ENCODE peak calls at places on chromosomes 6 and 20, in eight cellular contexts. R, O, G, T, H, Q, E and A are unnamed samples.

GRCh38 chr20:48901326-48901725 is 20.2 kb upstream of the ARFGEF2 start:
- DNase-seq in R (no peak), O (no peak), G (no peak), T (no peak), H (no peak), Q (no peak), E (no peak), A (peak)

GRCh38 chr6:29976588-29977424 is 34.5 kb downstream of the HLA-A start:
- DNase-seq in R (peak), O (peak), G (peak), T (peak), H (peak), Q (peak), E (peak), A (peak)

GRCh38 chr20:32651537-32651936 is 22.2 kb downstream of the C20orf203 start:
- DNase-seq in R (no peak), O (no peak), G (no peak), T (no peak), H (no peak), Q (no peak), E (no peak), A (no peak)

GRCh38 chr6:75932067-75932466 is 140.4 kb downstream of the IMPG1 start:
- DNase-seq in R (no peak), O (peak), G (peak), T (no peak), H (peak), Q (peak), E (peak), A (peak)

GRCh38 chr6:162917506-162917905 is 189.7 kb downstream of the PACRG start:
- DNase-seq in R (no peak), O (no peak), G (no peak), T (no peak), H (no peak), Q (no peak), E (no peak), A (no peak)

GRCh38 chr6:111565316-111566221 is 40.1 kb downstream of the TRAF3IP2 start:
- DNase-seq in R (no peak), O (no peak), G (no peak), T (peak), H (peak), Q (no peak), E (peak), A (no peak)

GRCh38 chr6:167079853-167080297 is 43.0 kb upstream of the CCR6 start:
- DNase-seq in R (no peak), O (no peak), G (no peak), T (no peak), H (peak), Q (no peak), E (no peak), A (peak)

GRCh38 chr6:158566207-158566818 is 6.4 kb downstream of the TMEM181 start:
- DNase-seq in R (no peak), O (no peak), G (no peak), T (no peak), H (no peak), Q (no peak), E (no peak), A (no peak)

GRCh38 chr20:16059841-16060240 is 513.4 kb downstream of the KIF16B start:
- DNase-seq in R (no peak), O (no peak), G (no peak), T (no peak), H (no peak), Q (no peak), E (no peak), A (no peak)

GRCh38 chr6:39416026-39416425 is 93.5 kb upstream of the KCNK16 start:
- DNase-seq in R (no peak), O (no peak), G (no peak), T (no peak), H (no peak), Q (no peak), E (no peak), A (peak)

GRCh38 chr6:13486679-13487121 is 700 bp downstream of the GFOD1 start:
- DNase-seq in R (peak), O (peak), G (peak), T (no peak), H (peak), Q (peak), E (peak), A (peak)

GRCh38 chr6:20444786-20445271 is 43.1 kb downstream of the E2F3 start:
- DNase-seq in R (no peak), O (no peak), G (no peak), T (no peak), H (no peak), Q (no peak), E (no peak), A (no peak)

GRCh38 chr6:161035981-161036263 is 44.4 kb downstream of the MAP3K4 start:
- DNase-seq in R (no peak), O (no peak), G (no peak), T (no peak), H (no peak), Q (no peak), E (no peak), A (no peak)

GRCh38 chr6:131135244-131136020 is at the start of gene AKAP7:
- DNase-seq in R (peak), O (peak), G (peak), T (no peak), H (peak), Q (peak), E (peak), A (no peak)

GRCh38 chr6:15439410-15440022 is 193.6 kb downstream of the JARID2 start:
- DNase-seq in R (no peak), O (no peak), G (peak), T (no peak), H (no peak), Q (peak), E (no peak), A (no peak)

GRCh38 chr6:10316327-10316726 is 98.5 kb downstream of the TFAP2A start:
- DNase-seq in R (no peak), O (peak), G (peak), T (no peak), H (no peak), Q (peak), E (no peak), A (peak)

GRCh38 chr20:25223179-25223661 is 24.7 kb upstream of the PYGB start:
- DNase-seq in R (peak), O (no peak), G (peak), T (no peak), H (no peak), Q (no peak), E (peak), A (no peak)

GRCh38 chr6:25239059-25239458 is 40.1 kb upstream of the CARMIL1 start:
- DNase-seq in R (no peak), O (no peak), G (peak), T (no peak), H (no peak), Q (no peak), E (no peak), A (no peak)

GRCh38 chr20:9051508-9051907 is 17.4 kb upstream of the PLCB4 start:
- DNase-seq in R (no peak), O (no peak), G (peak), T (no peak), H (no peak), Q (no peak), E (peak), A (no peak)

GRCh38 chr20:57332105-57333089 is 2.8 kb downstream of the SPO11 start:
- DNase-seq in R (no peak), O (no peak), G (no peak), T (no peak), H (no peak), Q (no peak), E (no peak), A (no peak)

GRCh38 chr6:57173886-57174510 is 1.9 kb downstream of the BAG2 start:
- DNase-seq in R (no peak), O (no peak), G (peak), T (no peak), H (no peak), Q (no peak), E (peak), A (no peak)

GRCh38 chr20:4134861-4135379 is 119.6 kb upstream of the RNF24 start:
- DNase-seq in R (no peak), O (no peak), G (no peak), T (no peak), H (no peak), Q (no peak), E (peak), A (no peak)

GRCh38 chr20:63594043-63594561 is 20.1 kb upstream of the HELZ2 start:
- DNase-seq in R (no peak), O (no peak), G (no peak), T (no peak), H (no peak), Q (no peak), E (no peak), A (no peak)

GRCh38 chr6:139931746-139932145 is 557.3 kb upstream of the CITED2 start:
- DNase-seq in R (no peak), O (no peak), G (no peak), T (no peak), H (no peak), Q (peak), E (peak), A (no peak)

GRCh38 chr20:9838378-9839295 is at the start of gene PAK5:
- DNase-seq in R (peak), O (peak), G (no peak), T (peak), H (no peak), Q (peak), E (peak), A (peak)

GRCh38 chr20:61662226-61662945 is 403.3 kb downstream of the TAF4 start:
- DNase-seq in R (no peak), O (no peak), G (no peak), T (no peak), H (no peak), Q (no peak), E (no peak), A (no peak)

GRCh38 chr20:6501061-6501460 is 266.4 kb upstream of the BMP2 start:
- DNase-seq in R (no peak), O (no peak), G (peak), T (no peak), H (no peak), Q (no peak), E (peak), A (no peak)

GRCh38 chr6:626236-626635 is 30.7 kb downstream of the HUS1B start:
- DNase-seq in R (no peak), O (no peak), G (peak), T (no peak), H (no peak), Q (no peak), E (peak), A (no peak)

GRCh38 chr6:167826230-167827061 is at the start of gene AFDN:
- DNase-seq in R (peak), O (peak), G (no peak), T (no peak), H (peak), Q (peak), E (peak), A (peak)

GRCh38 chr6:686528-686927 is 6.4 kb downstream of the EXOC2 start:
- DNase-seq in R (no peak), O (no peak), G (no peak), T (no peak), H (no peak), Q (no peak), E (peak), A (no peak)

GRCh38 chr6:79764758-79765157 is 133.6 kb downstream of the SH3BGRL2 start:
- DNase-seq in R (no peak), O (no peak), G (no peak), T (no peak), H (no peak), Q (no peak), E (no peak), A (no peak)

GRCh38 chr6:101730954-101731353 is 337.4 kb downstream of the GRIK2 start:
- DNase-seq in R (no peak), O (no peak), G (peak), T (no peak), H (no peak), Q (no peak), E (no peak), A (no peak)

GRCh38 chr20:34365765-34366213 is 2.7 kb downstream of the ITCH start:
- DNase-seq in R (no peak), O (no peak), G (no peak), T (no peak), H (peak), Q (no peak), E (no peak), A (no peak)

GRCh38 chr6:9233686-9234085 is 798.3 kb upstream of the SLC35B3 start:
- DNase-seq in R (no peak), O (no peak), G (no peak), T (no peak), H (no peak), Q (no peak), E (no peak), A (no peak)

GRCh38 chr6:97437087-97437486 is 154.1 kb upstream of the MMS22L start:
- DNase-seq in R (no peak), O (no peak), G (peak), T (no peak), H (peak), Q (no peak), E (peak), A (peak)

GRCh38 chr20:11553603-11554002 is 364.1 kb upstream of the BTBD3 start:
- DNase-seq in R (no peak), O (no peak), G (peak), T (no peak), H (no peak), Q (peak), E (peak), A (peak)

GRCh38 chr6:70686548-70687133 is 19.0 kb downstream of the SMAP1 start:
- DNase-seq in R (no peak), O (no peak), G (peak), T (peak), H (peak), Q (peak), E (peak), A (peak)

GRCh38 chr6:26172496-26172958 is 85.3 kb downstream of the HFE start:
- DNase-seq in R (no peak), O (peak), G (peak), T (no peak), H (no peak), Q (peak), E (peak), A (peak)

GRCh38 chr6:170031096-170031471 is 259.8 kb downstream of the DLL1 start:
- DNase-seq in R (no peak), O (no peak), G (no peak), T (peak), H (no peak), Q (no peak), E (no peak), A (no peak)

GRCh38 chr20:23156170-23156841 is 70.2 kb upstream of the CD93 start:
- DNase-seq in R (peak), O (peak), G (peak), T (no peak), H (no peak), Q (no peak), E (peak), A (no peak)